ENCODE peak calls at places on chromosomes 3 and 15, in eight cellular contexts. Y, N, L, B, Z, F, J and K are unnamed samples.

GRCh38 chr15:85750807-85751730 is 43.7 kb downstream of the KLHL25 start:
- DNase-seq in Y (no peak), N (no peak), L (no peak), B (no peak), Z (no peak), F (no peak), J (no peak), K (no peak)

GRCh38 chr3:10119376-10119775 is 3.9 kb downstream of the BRK1 start:
- DNase-seq in Y (no peak), N (no peak), L (no peak), B (no peak), Z (no peak), F (no peak), J (no peak), K (no peak)

GRCh38 chr3:171127611-171128010 is 101.1 kb upstream of the SLC2A2 start:
- DNase-seq in Y (no peak), N (no peak), L (no peak), B (no peak), Z (no peak), F (no peak), J (no peak), K (no peak)

GRCh38 chr15:67100808-67101581 is 35.6 kb downstream of the SMAD3 start:
- DNase-seq in Y (no peak), N (no peak), L (no peak), B (no peak), Z (no peak), F (no peak), J (no peak), K (peak; percentile 82)

GRCh38 chr3:42836545-42837123 is 27.4 kb downstream of the ACKR2 start:
- DNase-seq in Y (no peak), N (no peak), L (no peak), B (no peak), Z (no peak), F (no peak), J (no peak), K (no peak)

GRCh38 chr15:35061171-35062163 is 23.6 kb downstream of the NANOGP8 start:
- DNase-seq in Y (no peak), N (no peak), L (no peak), B (no peak), Z (no peak), F (no peak), J (peak; percentile 13), K (no peak)

GRCh38 chr15:31403606-31404005 is 77.0 kb downstream of the KLF13 start:
- DNase-seq in Y (peak; percentile 74), N (no peak), L (no peak), B (no peak), Z (no peak), F (no peak), J (no peak), K (no peak)

GRCh38 chr3:13301295-13301987 is 118.7 kb downstream of the NUP210 start:
- DNase-seq in Y (peak; percentile 55), N (peak; percentile 63), L (no peak), B (no peak), Z (peak; percentile 66), F (no peak), J (peak; percentile 68), K (no peak)

GRCh38 chr3:184911570-184911969 is 99.6 kb downstream of the VPS8 start:
- DNase-seq in Y (no peak), N (no peak), L (no peak), B (no peak), Z (no peak), F (no peak), J (no peak), K (no peak)